ENCODE peak calls at places on chromosomes 3 and 15, in ten cellular contexts. Q is MM.1S, A is neural progenitor cell, U is colonic mucosa, V is IMR-90, K is kidney, P is mammary epithelial cell, S is SK-N-SH, C is NT2/D1, E is GM23248. L is an unnamed sample.

GRCh38 chr15:71115567-71116351 is 488 bp downstream of the THSD4 start:
- DNase-seq in E (peak; percentile 81), Q (peak; percentile 60), C (no peak), V (peak; percentile 58), U (peak; percentile 72), A (peak; percentile 75), S (peak; percentile 83), K (peak; percentile 80), P (peak; percentile 60), L (peak; percentile 79)

GRCh38 chr3:30693470-30694120 is 87.2 kb downstream of the TGFBR2 start:
- DNase-seq in C (peak; percentile 60), V (peak; percentile 77), S (peak; percentile 55), E (peak; percentile 79), Q (peak; percentile 75), P (peak; percentile 41), U (peak; percentile 47), K (no peak), A (peak; percentile 84), L (peak; percentile 87)

GRCh38 chr3:142595581-142595950 is 627 bp upstream of the PLS1 start:
- DNase-seq in C (peak; percentile 6), E (peak; percentile 75), A (no peak), P (peak; percentile 62), K (no peak), V (peak; percentile 86), Q (no peak), U (no peak), S (no peak), L (peak; percentile 71)

GRCh38 chr3:194043516-194043915 is 92.4 kb upstream of the HES1 start:
- DNase-seq in V (peak; percentile 73), Q (no peak), S (no peak), U (no peak), E (peak; percentile 80), A (no peak), K (no peak), P (peak; percentile 40), C (no peak), L (peak; percentile 56)

GRCh38 chr3:146781606-146782005 is 176.5 kb upstream of the PLSCR5 start:
- DNase-seq in S (no peak), P (no peak), K (no peak), A (no peak), E (peak; percentile 69), U (no peak), V (peak; percentile 29), C (no peak), Q (no peak), L (peak; percentile 66)

GRCh38 chr3:195209836-195210551 is 61.0 kb downstream of the XXYLT1 start:
- DNase-seq in V (peak; percentile 60), P (no peak), E (peak; percentile 85), K (peak; percentile 91), A (no peak), U (peak; percentile 37), C (no peak), Q (no peak), S (peak; percentile 84), L (peak; percentile 78)

GRCh38 chr3:170132335-170132734 is 49.2 kb downstream of the PHC3 start:
- DNase-seq in C (no peak), K (no peak), S (no peak), P (no peak), A (no peak), V (no peak), Q (peak; percentile 91), U (no peak), E (no peak), L (no peak)

GRCh38 chr15:70726753-70727152 is 36.6 kb downstream of the UACA start:
- DNase-seq in C (no peak), K (no peak), U (no peak), Q (no peak), E (peak; percentile 44), A (peak; percentile 76), S (no peak), V (peak; percentile 54), P (no peak), L (peak; percentile 46)

GRCh38 chr15:82830427-82831173 is 21.2 kb downstream of the WHAMM start:
- DNase-seq in Q (no peak), C (no peak), P (no peak), E (no peak), U (no peak), K (no peak), S (no peak), V (no peak), A (no peak), L (no peak)

GRCh38 chr3:46970391-46971091 is 6.0 kb downstream of the CCDC12 start:
- DNase-seq in S (no peak), K (peak; percentile 59), P (no peak), Q (no peak), U (no peak), E (peak; percentile 55), C (no peak), V (no peak), A (no peak), L (no peak)

GRCh38 chr3:44398853-44399252 is 60.3 kb downstream of the TCAIM start:
- DNase-seq in C (no peak), Q (no peak), S (no peak), A (no peak), P (no peak), K (no peak), E (no peak), V (no peak), U (no peak), L (no peak)

GRCh38 chr3:197392961-197393360 is 94.5 kb upstream of the DLG1 start:
- DNase-seq in S (peak; percentile 4), Q (no peak), K (no peak), A (no peak), C (no peak), V (peak; percentile 7), E (no peak), P (no peak), U (no peak), L (no peak)
- H3K9ac ChIP-seq in S (no peak overlapping the region), Q (no peak overlapping the region), K (no peak overlapping the region), A (no peak overlapping the region), C (no peak overlapping the region), V (no peak overlapping the region), E (no peak overlapping the region), P (no peak overlapping the region), U (no peak overlapping the region), L (no peak overlapping the region)

GRCh38 chr15:68034071-68034470 is 20.0 kb upstream of the PIAS1 start:
- DNase-seq in E (no peak), Q (no peak), A (no peak), U (no peak), P (no peak), V (no peak), K (no peak), S (no peak), C (no peak), L (no peak)
- H3K9me3 ChIP-seq in E (no peaks in the 10 kb centered on the region), Q (no peaks in the 10 kb centered on the region), A (no peaks in the 10 kb centered on the region), U (no peaks in the 10 kb centered on the region), P (no peaks in the 10 kb centered on the region), V (no peaks in the 10 kb centered on the region), K (no peaks in the 10 kb centered on the region), S (no peaks in the 10 kb centered on the region), C (peaks cover 6% of the 10 kb centered on the region), L (peaks cover 7% of the 10 kb centered on the region)

DNA sequence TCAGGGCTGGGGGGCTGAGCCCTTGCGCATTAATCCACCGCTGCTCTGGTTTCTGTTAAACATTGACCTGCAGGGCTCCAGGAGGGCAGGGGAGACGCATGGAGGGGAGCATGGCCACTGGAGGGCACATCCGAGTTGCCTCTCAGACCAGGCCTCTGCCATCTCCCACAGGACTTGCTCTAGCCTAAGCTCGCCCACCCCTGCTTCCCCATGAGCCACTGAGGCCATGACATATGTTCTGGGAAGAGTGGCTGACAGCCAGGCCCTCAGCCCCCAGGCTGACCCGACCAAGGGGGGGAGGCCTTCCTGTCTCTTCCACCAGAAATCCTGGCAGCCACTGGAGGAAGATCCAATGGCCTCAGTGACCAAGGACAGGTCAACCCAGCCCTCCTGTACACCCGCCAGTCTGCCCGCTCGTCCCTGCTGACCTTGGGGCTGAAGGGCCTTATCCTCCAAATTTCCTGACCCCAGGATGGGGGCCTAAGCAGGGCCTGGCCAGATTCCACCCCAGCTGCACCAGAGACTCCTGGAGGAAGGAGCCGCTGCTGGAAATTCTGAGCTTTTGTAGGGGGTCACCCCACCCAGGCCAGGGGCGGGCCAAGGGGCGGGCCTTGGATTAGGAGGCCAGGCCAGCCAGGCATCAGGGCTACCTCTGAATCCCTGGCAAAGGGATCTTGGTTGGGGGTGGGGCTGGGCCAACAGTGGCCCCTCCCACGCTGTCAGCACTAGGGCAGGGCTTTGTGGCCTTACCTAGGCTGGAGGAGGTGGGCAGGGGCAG is at the start of gene HYAL1:
- DNase-seq in E (no peak), V (no peak), Q (no peak), U (peak; percentile 77), A (peak; percentile 69), S (peak; percentile 70), P (no peak), C (no peak), K (peak; percentile 95), L (no peak)
- H3K4me3 ChIP-seq in E (no peak within 1 kb of the TSS), V (no peak within 1 kb of the TSS), Q (no peak within 1 kb of the TSS), U (peak within 1 kb of the TSS; percentile 4), A (no peak within 1 kb of the TSS), S (no peak within 1 kb of the TSS), P (no peak within 1 kb of the TSS), C (peak within 1 kb of the TSS; percentile 31), K (peak within 1 kb of the TSS; percentile 79), L (no peak within 1 kb of the TSS)

GRCh38 chr15:88908697-88909621 is 4.2 kb downstream of the MFGE8 start:
- DNase-seq in A (no peak), Q (no peak), C (no peak), P (no peak), U (no peak), V (peak; percentile 73), S (no peak), K (no peak), E (no peak), L (no peak)

GRCh38 chr15:88911766-88912118 is 1.4 kb downstream of the MFGE8 start:
- DNase-seq in S (no peak), V (peak; percentile 70), U (no peak), E (peak; percentile 67), K (no peak), P (peak; percentile 76), A (peak; percentile 68), Q (no peak), C (peak; percentile 63), L (peak; percentile 66)

GRCh38 chr15:88908123-88908522 is 5.1 kb downstream of the MFGE8 start:
- DNase-seq in U (no peak), P (no peak), E (no peak), A (no peak), V (no peak), K (no peak), Q (no peak), S (no peak), C (no peak), L (no peak)

GRCh38 chr15:88912500-88912921 is 668 bp downstream of the MFGE8 start:
- DNase-seq in K (peak; percentile 83), Q (no peak), P (peak; percentile 24), A (peak; percentile 53), S (peak; percentile 64), E (peak; percentile 68), U (no peak), C (no peak), V (no peak), L (peak; percentile 76)

DNA sequence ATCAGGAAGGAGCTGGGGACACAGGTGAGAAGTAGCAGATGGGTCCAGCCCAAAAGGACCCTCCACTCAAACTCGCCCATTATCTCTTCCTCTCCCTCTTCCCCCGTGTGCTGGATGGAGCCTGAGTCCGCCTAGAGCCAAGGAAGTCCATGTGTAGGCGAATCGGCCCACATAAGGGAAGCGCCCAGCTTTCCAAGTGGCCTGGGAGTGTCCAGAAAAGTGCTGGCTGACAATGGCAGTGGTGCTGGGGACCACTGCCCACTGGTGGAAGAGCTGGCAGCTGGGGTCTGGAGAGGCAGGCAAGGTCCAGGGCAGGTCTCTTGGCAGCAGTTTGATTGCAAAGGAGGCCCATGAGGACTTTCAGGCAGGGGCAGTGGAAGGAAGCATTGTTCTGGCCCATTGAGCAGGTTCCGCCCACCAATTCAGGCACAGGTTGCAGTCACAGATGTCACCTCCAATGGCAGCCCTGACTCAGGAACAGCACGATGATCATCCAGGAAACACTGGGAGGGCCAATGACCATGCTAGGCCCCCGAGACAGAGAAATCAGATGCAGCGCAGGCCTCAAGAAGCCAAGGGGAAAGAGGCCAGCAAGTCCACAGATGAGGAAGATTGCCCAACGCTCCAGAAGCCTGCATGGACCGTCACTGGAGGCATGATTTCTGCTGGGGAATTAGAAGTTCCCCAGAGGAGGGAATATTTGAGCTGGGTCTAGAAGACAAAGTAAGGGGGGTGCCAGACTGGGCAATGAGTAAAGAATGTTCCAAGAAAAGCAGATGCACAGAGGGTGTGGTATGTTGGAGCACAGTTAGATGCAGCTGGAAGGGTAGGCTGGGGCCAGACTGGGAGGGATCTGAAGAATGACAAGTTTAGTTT is 3.0 kb downstream of the MFGE8 start:
- DNase-seq in S (no peak), U (no peak), V (no peak), P (no peak), C (no peak), Q (no peak), E (peak; percentile 40), K (no peak), A (no peak), L (peak; percentile 63)
- H3K9ac ChIP-seq in S (no peak overlapping the region), U (no peak overlapping the region), V (peak overlapping the region; percentile 2), P (no peak overlapping the region), C (no peak overlapping the region), Q (no peak overlapping the region), E (no peak overlapping the region), K (no peak overlapping the region), A (no peak overlapping the region), L (peak overlapping the region; percentile 100)

L was measured in adipocyte.